ENCODE peak calls at places on chromosomes 6 and 20, in five cellular contexts. O, S, D, B and C are unnamed samples.

GRCh38 chr6:53312355-53312754 is 36.4 kb downstream of the ELOVL5 start:
- DNase-seq in S (no peak), B (no peak), O (no peak), D (no peak), C (no peak)

GRCh38 chr6:140105857-140106256 is 731.4 kb upstream of the CITED2 start:
- DNase-seq in S (no peak), O (peak), D (no peak), B (peak), C (peak)

GRCh38 chr6:484086-484728 is 92.7 kb downstream of the IRF4 start:
- DNase-seq in D (no peak), S (peak), O (no peak), B (no peak), C (no peak)

GRCh38 chr6:34235605-34236422 is 859 bp upstream of the HMGA1 start:
- DNase-seq in O (peak), D (peak), S (peak), B (peak), C (peak)

GRCh38 chr20:5829241-5829809 is 79.1 kb downstream of the SHLD1 start:
- DNase-seq in B (no peak), S (no peak), O (no peak), D (no peak), C (no peak)

GRCh38 chr6:112109267-112109666 is 21.9 kb downstream of the FAM229B start:
- DNase-seq in O (no peak), D (no peak), B (no peak), S (no peak), C (no peak)

GRCh38 chr6:139030211-139030530 is 1.6 kb downstream of the ABRACL start:
- DNase-seq in O (no peak), S (no peak), D (no peak), B (no peak), C (no peak)

GRCh38 chr6:53837875-53838806 is 43.3 kb downstream of the LRRC1 start:
- DNase-seq in B (no peak), O (no peak), S (peak), D (no peak), C (no peak)

GRCh38 chr20:8867346-8867745 is 201.5 kb upstream of the PLCB4 start:
- DNase-seq in B (no peak), O (no peak), S (no peak), D (no peak), C (no peak)

GRCh38 chr6:169884158-169884557 is 132.7 kb downstream of the ERMARD start:
- DNase-seq in O (no peak), S (no peak), D (no peak), B (no peak), C (no peak)

GRCh38 chr6:128282956-128283355 is 237.4 kb downstream of the PTPRK start:
- DNase-seq in D (no peak), O (no peak), S (no peak), B (no peak), C (peak)

GRCh38 chr6:50720623-50721022 is 7.3 kb downstream of the TFAP2D start:
- DNase-seq in B (peak), S (no peak), D (no peak), O (no peak), C (peak)

GRCh38 chr6:156963712-156964700 is 186.8 kb downstream of the ARID1B start:
- DNase-seq in O (peak), S (peak), B (peak), D (no peak), C (no peak)

GRCh38 chr20:53550590-53551187 is 43.0 kb downstream of the ZNF217 start:
- DNase-seq in O (no peak), B (no peak), D (no peak), S (no peak), C (no peak)

GRCh38 chr6:25660512-25660911 is 8.5 kb downstream of the SCGN start:
- DNase-seq in S (peak), O (peak), D (peak), B (peak), C (no peak)

GRCh38 chr6:132818404-132819359 is 4.3 kb downstream of the RPS12 start:
- DNase-seq in O (no peak), S (peak), B (no peak), D (peak), C (peak)

GRCh38 chr6:11650297-11650696 is 112.7 kb downstream of the TMEM170B start:
- DNase-seq in O (peak), B (no peak), S (peak), D (peak), C (peak)

GRCh38 chr20:34516874-34517542 is 786 bp downstream of the DYNLRB1 start:
- DNase-seq in D (no peak), O (no peak), S (no peak), B (peak), C (peak)

GRCh38 chr20:39176457-39176856 is 214.3 kb downstream of the DHX35 start:
- DNase-seq in S (no peak), D (no peak), B (no peak), O (no peak), C (no peak)

GRCh38 chr6:133017581-133017980 is 203.2 kb downstream of the RPS12 start:
- DNase-seq in O (no peak), B (no peak), S (peak), D (no peak), C (no peak)

GRCh38 chr6:10540073-10540746 is 19.1 kb downstream of the GCNT2 start:
- DNase-seq in O (no peak), B (no peak), D (no peak), S (no peak), C (no peak)

GRCh38 chr20:59920944-59921343 is 12.5 kb downstream of the SYCP2 start:
- DNase-seq in D (peak), B (no peak), O (no peak), S (peak), C (no peak)

GRCh38 chr6:46419576-46420002 is 71.7 kb downstream of the RCAN2 start:
- DNase-seq in S (peak), D (no peak), B (peak), O (peak), C (peak)

GRCh38 chr6:14896475-14896874 is 349.4 kb upstream of the JARID2 start:
- DNase-seq in O (no peak), S (peak), D (no peak), B (no peak), C (no peak)

GRCh38 chr6:15417811-15418210 is 171.9 kb downstream of the JARID2 start:
- DNase-seq in S (peak), B (no peak), O (no peak), D (peak), C (no peak)

GRCh38 chr6:43012364-43012763 is 1.4 kb downstream of the MEA1 start:
- DNase-seq in O (no peak), D (no peak), B (no peak), S (no peak), C (no peak)
- H3K4me2 ChIP-seq in O (peak), D (peak), B (peak), S (no peak), C (peak)

GRCh38 chr20:57579898-57580447 is 19.1 kb downstream of the PCK1 start:
- DNase-seq in D (no peak), O (no peak), S (no peak), B (peak), C (no peak)

GRCh38 chr20:57579331-57579897 is 18.5 kb downstream of the PCK1 start:
- DNase-seq in S (no peak), D (no peak), B (no peak), O (no peak), C (no peak)

GRCh38 chr20:57582029-57582378 is 21.1 kb downstream of the PCK1 start:
- DNase-seq in B (no peak), O (no peak), D (no peak), S (no peak), C (no peak)

GRCh38 chr20:57581202-57582028 is 20.5 kb downstream of the PCK1 start:
- DNase-seq in D (no peak), S (no peak), B (no peak), O (no peak), C (no peak)

GRCh38 chr20:57580478-57581201 is 19.7 kb downstream of the PCK1 start:
- DNase-seq in B (no peak), O (no peak), D (no peak), S (no peak), C (no peak)
- TF ChIP-seq CTCF in B (no peak), O (no peak), D (no peak), S (no peak), C (no peak)

GRCh38 chr6:134177753-134178229 is 125.4 kb upstream of the SLC2A12 start:
- DNase-seq in S (peak), O (no peak), D (peak), B (peak), C (no peak)
- H3K27ac ChIP-seq in S (peak), O (peak), D (no peak), B (peak), C (peak)

GRCh38 chr6:90216081-90216977 is 80.3 kb downstream of the BACH2 start:
- DNase-seq in S (peak), O (peak), D (no peak), B (peak), C (peak)
- H3K4me2 ChIP-seq in S (no peak), O (peak), D (no peak), B (peak), C (peak)

GRCh38 chr20:56945901-56946300 is 316.8 kb downstream of the TFAP2C start:
- DNase-seq in D (no peak), O (no peak), S (no peak), B (no peak), C (no peak)

GRCh38 chr20:56944546-56944945 is 315.4 kb downstream of the TFAP2C start:
- DNase-seq in S (no peak), B (no peak), O (no peak), D (no peak), C (no peak)

GRCh38 chr20:56941101-56941686 is 312.1 kb downstream of the TFAP2C start:
- DNase-seq in S (no peak), D (no peak), O (no peak), B (no peak), C (no peak)

GRCh38 chr20:56943946-56944345 is 314.8 kb downstream of the TFAP2C start:
- DNase-seq in D (no peak), B (no peak), O (no peak), S (no peak), C (no peak)

DNA sequence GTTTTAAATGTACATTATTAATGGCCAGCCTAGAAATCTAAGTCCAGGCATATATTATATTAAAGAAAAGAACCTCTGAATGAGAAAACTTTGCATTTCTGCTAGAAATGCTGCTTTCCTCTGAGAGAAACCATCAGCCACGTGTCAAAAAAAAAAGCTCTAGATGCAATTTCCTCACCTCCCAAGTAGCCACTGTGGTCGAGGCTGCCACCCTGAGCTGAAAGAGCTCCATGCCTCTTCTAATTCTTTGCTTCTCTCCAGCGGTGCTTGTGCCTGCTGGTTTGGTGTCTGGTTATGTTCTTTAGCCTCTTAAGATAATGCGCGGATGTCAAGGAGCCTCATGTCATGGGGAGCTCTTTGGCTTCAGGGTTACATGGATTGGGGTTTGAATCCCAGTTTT is 316.0 kb downstream of the TFAP2C start:
- DNase-seq in S (no peak), D (no peak), B (no peak), O (no peak), C (no peak)
- TF ChIP-seq CTCF in S (no peak), D (peak), B (peak), O (no peak), C (peak)

DNA sequence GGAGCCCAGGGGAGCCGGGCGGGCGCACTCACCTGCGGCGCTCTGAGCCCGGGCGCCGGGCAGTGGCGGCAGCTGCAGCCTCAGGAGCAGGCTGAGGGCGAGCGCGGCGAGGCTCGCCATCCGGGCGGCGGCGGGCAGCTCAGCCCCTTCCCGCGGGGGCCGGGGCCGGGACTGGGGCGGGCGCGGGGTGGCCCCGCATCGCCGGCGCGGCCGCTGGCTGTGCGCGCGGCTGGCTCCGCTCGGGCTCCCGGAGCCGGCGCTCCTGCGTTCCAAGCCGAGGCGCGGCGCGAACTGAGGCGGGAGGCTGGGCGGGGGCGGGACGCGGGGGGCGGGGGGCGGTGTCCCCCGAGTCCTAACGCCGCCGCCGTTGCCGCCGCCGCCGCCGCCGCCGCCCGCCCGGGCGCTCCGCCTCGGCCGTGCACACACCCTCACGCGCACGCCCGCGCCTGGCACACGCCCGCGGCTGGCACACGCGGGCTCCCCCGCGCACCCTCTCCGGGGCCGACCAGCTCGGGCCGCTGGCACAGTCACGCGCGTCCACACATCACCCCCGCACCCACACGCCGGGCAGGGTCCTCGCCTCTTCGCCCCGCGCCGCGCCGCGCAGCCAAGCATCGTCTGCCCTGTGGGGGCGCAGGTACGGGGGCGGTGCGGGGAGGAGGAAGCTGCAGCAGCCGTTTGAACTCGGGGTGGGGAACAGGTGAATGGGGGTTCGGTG is at the start of gene PTPRT:
- DNase-seq in B (no peak), O (no peak), D (no peak), S (no peak), C (peak)
- H3K27ac ChIP-seq in B (no peak), O (no peak), D (no peak), S (no peak), C (no peak)

DNA sequence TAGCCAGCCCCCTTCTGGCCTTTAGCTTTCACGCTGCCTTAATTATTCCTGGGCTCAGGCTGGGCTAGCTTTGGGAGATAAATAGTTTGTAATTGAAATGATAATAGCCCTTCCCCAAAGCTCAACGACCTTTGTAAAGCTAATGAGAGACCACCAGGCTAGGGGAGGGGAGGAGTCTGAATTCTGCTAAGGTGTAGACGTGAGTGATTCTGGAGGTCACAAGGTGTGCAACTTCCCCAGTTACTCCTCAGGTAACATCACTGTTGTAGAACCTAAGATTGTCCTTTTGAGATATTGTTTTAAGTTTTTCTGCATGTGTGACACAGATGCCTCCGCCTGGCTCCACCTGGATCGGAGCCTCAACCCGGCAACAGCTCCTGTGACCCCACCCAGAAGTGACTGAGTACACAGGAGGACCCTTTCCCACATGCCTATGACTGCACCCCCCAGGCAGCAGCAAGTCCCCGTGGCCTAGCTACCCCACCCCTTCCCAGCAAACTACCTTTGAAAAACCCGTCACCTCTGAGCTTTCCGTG is 5.8 kb upstream of the GPR31 start:
- DNase-seq in D (no peak), B (no peak), S (no peak), O (no peak), C (peak)
- H3K4me2 ChIP-seq in D (no peak), B (no peak), S (no peak), O (no peak), C (peak)

GRCh38 chr6:119980802-119981201 is 631.2 kb upstream of the MAN1A1 start:
- DNase-seq in D (no peak), S (no peak), O (no peak), B (no peak), C (no peak)

GRCh38 chr6:119979862-119980261 is 630.3 kb upstream of the MAN1A1 start:
- DNase-seq in D (no peak), O (peak), S (peak), B (no peak), C (peak)

GRCh38 chr6:119974430-119975159 is 625.0 kb upstream of the MAN1A1 start:
- DNase-seq in S (no peak), D (no peak), O (no peak), B (no peak), C (no peak)

GRCh38 chr6:119978274-119978889 is 628.8 kb upstream of the MAN1A1 start:
- DNase-seq in S (peak), D (no peak), O (peak), B (peak), C (peak)
- TF ChIP-seq CTCF in S (peak), D (peak), O (peak), B (peak), C (peak)

GRCh38 chr6:154343473-154344308 is 12.9 kb downstream of the IPCEF1 start:
- DNase-seq in B (peak), O (peak), D (peak), S (peak), C (peak)
- H3K27ac ChIP-seq in B (no peak), O (no peak), D (peak), S (no peak), C (no peak)